ENCODE peak calls at places on chromosomes 6 and 20, in five cellular contexts. R is pulmonary artery endothelial cell, Y is fibroblast of the conjunctiva, Z is mucosa of descending colon, E is ecto neural progenitor cell. Q is an unnamed sample.

GRCh38 chr6:89242574-89243330 is 25.6 kb upstream of the GABRR1 start:
- DNase-seq in E (no peak), R (peak; percentile 13), Y (peak; percentile 57), Z (no peak), Q (peak; percentile 13)

GRCh38 chr6:39426057-39426592 is 103.6 kb upstream of the KCNK16 start:
- DNase-seq in E (no peak), Z (no peak), Y (peak; percentile 79), R (peak; percentile 92), Q (peak; percentile 59)

GRCh38 chr6:149473080-149474052 is 11.4 kb downstream of the ZC3H12D start:
- DNase-seq in Y (no peak), E (no peak), R (no peak), Z (peak; percentile 87), Q (no peak)

GRCh38 chr6:82144852-82145332 is 102.7 kb downstream of the IBTK start:
- DNase-seq in R (peak; percentile 49), E (no peak), Z (no peak), Y (peak; percentile 82), Q (peak; percentile 88)

GRCh38 chr6:2853766-2854393 is 12.2 kb upstream of the SERPINB1 start:
- DNase-seq in Z (no peak), Y (peak; percentile 21), R (peak; percentile 57), E (no peak), Q (peak; percentile 47)

GRCh38 chr6:146850238-146850896 is 251.6 kb downstream of the ADGB start:
- DNase-seq in Y (no peak), R (no peak), E (no peak), Z (no peak), Q (peak; percentile 61)

GRCh38 chr20:37279820-37280219 is 9.6 kb upstream of the MANBAL start:
- DNase-seq in Y (no peak), E (no peak), R (no peak), Z (no peak), Q (no peak)

GRCh38 chr6:32387946-32388345 is 16.2 kb upstream of the TSBP1 start:
- DNase-seq in Z (no peak), R (no peak), Y (no peak), E (no peak), Q (no peak)

GRCh38 chr20:49207071-49207470 is 12.1 kb upstream of the DDX27 start:
- DNase-seq in R (no peak), E (no peak), Y (no peak), Z (no peak), Q (no peak)

GRCh38 chr20:407097-407952 is 774 bp upstream of the RBCK1 start:
- DNase-seq in R (peak; percentile 33), Z (peak; percentile 85), E (peak; percentile 90), Y (peak; percentile 67), Q (peak; percentile 47)

GRCh38 chr6:62328607-62329006 is 42.6 kb upstream of the KHDRBS2 start:
- DNase-seq in E (no peak), Z (no peak), R (no peak), Y (no peak), Q (no peak)

GRCh38 chr6:43702522-43703440 is 15.2 kb upstream of the MRPS18A start:
- DNase-seq in Z (peak; percentile 90), R (peak; percentile 60), Y (peak; percentile 90), E (peak; percentile 94), Q (peak; percentile 91)

Q was measured in GM04504.